ENCODE peak calls at places on chromosomes 16 and 17, in nine cellular contexts. H is astrocyte of the cerebellum, M is GM12878, X is heart left ventricle, I is right atrium auricular region, Q is cardiac fibroblast, B is heart right ventricle, W is fibroblast of lung, D is psoas muscle. A is an unnamed sample.

GRCh38 chr16:49483651-49484451 is 110.2 kb downstream of the C16orf78 start:
- DNase-seq in H (no peak), M (no peak), X (no peak), I (no peak), Q (no peak), B (no peak), W (no peak), D (peak), A (no peak)

GRCh38 chr17:78870621-78871020 is 30.0 kb upstream of the USP36 start:
- DNase-seq in H (no peak), M (no peak), X (no peak), I (no peak), Q (no peak), B (no peak), W (no peak), D (peak), A (no peak)

GRCh38 chr16:30652005-30652296 is 1.2 kb downstream of the PRR14 start:
- DNase-seq in H (no peak), M (no peak), X (no peak), I (no peak), Q (no peak), B (no peak), W (no peak), D (no peak), A (no peak)

GRCh38 chr17:40625311-40625710 is 22.3 kb downstream of the SMARCE1 start:
- DNase-seq in H (no peak), M (no peak), X (no peak), I (no peak), Q (no peak), B (no peak), W (no peak), D (no peak), A (no peak)

GRCh38 chr17:64323774-64324173 is 60.7 kb upstream of the TEX2 start:
- DNase-seq in H (no peak), M (no peak), X (no peak), I (no peak), Q (no peak), B (no peak), W (no peak), D (no peak), A (no peak)

GRCh38 chr17:66351701-66352100 is 49.3 kb downstream of the PRKCA start:
- DNase-seq in H (no peak), M (no peak), X (no peak), I (no peak), Q (no peak), B (no peak), W (no peak), D (no peak), A (no peak)

GRCh38 chr17:28173801-28174200 is 131.3 kb downstream of the NLK start:
- DNase-seq in H (no peak), M (no peak), X (no peak), I (no peak), Q (peak), B (no peak), W (peak), D (no peak), A (no peak)

GRCh38 chr17:50767446-50767845 is at the start of gene ANKRD40CL:
- DNase-seq in H (no peak), M (no peak), X (no peak), I (no peak), Q (no peak), B (no peak), W (no peak), D (no peak), A (no peak)

GRCh38 chr17:74619077-74619673 is 4.4 kb downstream of the CD300E start:
- DNase-seq in H (no peak), M (no peak), X (no peak), I (no peak), Q (no peak), B (no peak), W (no peak), D (peak), A (no peak)

GRCh38 chr17:21214777-21215541 is 998 bp upstream of the TMEM11 start:
- DNase-seq in H (no peak), M (no peak), X (no peak), I (no peak), Q (no peak), B (no peak), W (peak), D (peak), A (no peak)

GRCh38 chr16:5024632-5025031 is 9.1 kb downstream of the NAGPA start:
- DNase-seq in H (no peak), M (no peak), X (no peak), I (no peak), Q (peak), B (no peak), W (peak), D (no peak), A (no peak)
- TF ChIP-seq CTCF in H (no peak), M (no peak), X (no peak), I (no peak), Q (peak), B (no peak), W (no peak), D (peak), A (no peak)

GRCh38 chr16:77430360-77430759 is 4.5 kb downstream of the ADAMTS18 start:
- DNase-seq in H (no peak), M (no peak), X (no peak), I (no peak), Q (no peak), B (no peak), W (no peak), D (no peak), A (no peak)

GRCh38 chr16:77422196-77422784 is 12.5 kb downstream of the ADAMTS18 start:
- DNase-seq in H (no peak), M (no peak), X (no peak), I (no peak), Q (no peak), B (no peak), W (no peak), D (no peak), A (no peak)

GRCh38 chr16:77424841-77425604 is 9.8 kb downstream of the ADAMTS18 start:
- DNase-seq in H (peak), M (no peak), X (no peak), I (no peak), Q (peak), B (no peak), W (peak), D (no peak), A (no peak)
- H3K4me3 ChIP-seq in H (no peak), M (no peak), X (no peak), I (no peak), Q (no peak), B (no peak), W (no peak), D (no peak), A (no peak)

GRCh38 chr16:53882310-53882709 is 178.4 kb downstream of the FTO start:
- DNase-seq in H (no peak), M (no peak), X (no peak), I (no peak), Q (no peak), B (no peak), W (no peak), D (no peak), A (no peak)
- TF ChIP-seq CTCF in H (no peak), M (no peak), X (no peak), I (no peak), Q (peak), B (no peak), W (no peak), D (no peak), A (no peak)

GRCh38 chr17:1005361-1005946 is 8.5 kb downstream of the TIMM22 start:
- DNase-seq in H (peak), M (no peak), X (no peak), I (no peak), Q (peak), B (peak), W (peak), D (peak), A (peak)
- H3K4me3 ChIP-seq in H (no peak), M (no peak), X (no peak), I (no peak), Q (no peak), B (no peak), W (no peak), D (peak), A (peak)

GRCh38 chr17:41655611-41656111 is 31.3 kb upstream of the KRT17 start:
- DNase-seq in H (no peak), M (no peak), X (no peak), I (no peak), Q (no peak), B (no peak), W (no peak), D (peak), A (no peak)
- TF ChIP-seq CTCF in H (no peak), M (no peak), X (no peak), I (no peak), Q (no peak), B (no peak), W (no peak), D (no peak), A (no peak)

DNA sequence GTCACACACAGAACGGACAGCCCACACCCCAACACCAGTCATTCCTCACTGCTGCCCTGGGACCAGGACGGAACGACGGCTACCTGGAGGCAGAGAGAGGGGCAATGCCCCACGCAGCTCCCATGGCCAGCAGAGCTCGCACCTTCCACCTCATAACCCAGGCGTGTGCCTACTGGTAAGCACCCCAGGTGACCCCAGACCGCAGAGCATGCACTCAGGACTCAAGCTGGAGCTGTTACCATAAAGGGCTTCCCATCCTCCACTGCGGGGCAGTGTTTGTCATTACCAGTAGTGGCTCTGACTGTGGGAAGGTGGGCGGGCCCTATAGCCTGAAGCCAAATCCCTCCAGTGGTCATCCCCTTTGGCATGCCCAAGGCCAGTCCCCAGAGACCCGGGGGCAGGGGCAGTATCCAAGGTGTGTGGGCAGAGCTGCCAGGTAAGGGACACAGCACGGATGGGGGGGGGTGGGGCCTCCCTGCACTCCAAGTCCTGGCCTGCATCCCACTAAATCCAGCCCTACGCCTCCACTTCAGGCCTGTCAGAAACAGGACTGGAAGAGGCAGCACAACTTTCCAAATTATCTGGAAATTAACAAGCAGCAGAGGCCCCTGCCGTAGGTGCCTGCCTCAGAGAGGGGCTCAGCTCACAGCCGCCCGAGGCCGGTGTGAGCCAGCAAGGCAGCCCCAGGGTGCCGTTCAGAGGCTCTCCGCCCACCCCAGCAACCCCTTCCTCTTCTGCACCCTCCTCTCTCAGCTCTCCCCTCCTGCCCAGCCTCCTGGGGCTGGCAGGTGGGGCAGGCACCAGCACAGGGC is 4.8 kb upstream of the BCAR1 start:
- DNase-seq in H (no peak), M (no peak), X (peak), I (no peak), Q (no peak), B (peak), W (no peak), D (peak), A (peak)
- H3K4me3 ChIP-seq in H (no peak), M (no peak), X (no peak), I (no peak), Q (no peak), B (peak), W (no peak), D (peak), A (peak)

GRCh38 chr16:84459941-84460405 is 44.5 kb downstream of the MEAK7 start:
- DNase-seq in H (no peak), M (no peak), X (no peak), I (no peak), Q (no peak), B (no peak), W (no peak), D (no peak), A (no peak)
- TF ChIP-seq CTCF in H (no peak), M (no peak), X (no peak), I (no peak), Q (no peak), B (no peak), W (no peak), D (no peak), A (no peak)

DNA sequence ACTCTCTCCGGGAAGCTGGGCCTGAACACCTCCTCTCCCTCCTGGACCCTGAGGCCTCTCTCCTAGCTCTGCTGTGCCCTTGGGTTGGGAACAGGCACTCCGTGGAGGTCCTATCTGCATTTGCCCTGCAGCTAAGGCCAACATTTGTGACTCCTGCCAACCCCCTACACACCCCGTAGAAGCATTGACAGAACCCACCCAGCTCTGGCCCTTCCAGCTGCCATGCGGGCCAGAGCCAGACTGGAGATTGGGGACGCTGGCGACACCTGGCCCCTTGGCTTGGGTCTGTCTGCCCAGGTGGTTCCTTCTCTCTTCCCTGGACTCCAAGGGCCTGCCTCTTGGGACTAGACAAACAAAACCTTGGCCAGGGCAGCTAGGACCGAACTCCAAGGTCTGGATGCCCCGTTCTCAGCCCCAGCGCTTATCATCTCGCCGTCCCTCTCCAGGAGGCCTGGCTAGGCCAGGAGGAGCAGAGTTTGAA is 644 bp upstream of the RHBDF2 start:
- DNase-seq in H (no peak), M (no peak), X (no peak), I (no peak), Q (no peak), B (no peak), W (no peak), D (no peak), A (no peak)
- H3K4me3 ChIP-seq in H (peak), M (no peak), X (no peak), I (peak), Q (peak), B (peak), W (peak), D (peak), A (peak)

GRCh38 chr16:57427307-57427706 is 19.9 kb downstream of the CIAPIN1 start:
- DNase-seq in H (no peak), M (no peak), X (no peak), I (no peak), Q (no peak), B (no peak), W (no peak), D (no peak), A (no peak)
- TF ChIP-seq CTCF in H (no peak), M (no peak), X (no peak), I (no peak), Q (no peak), B (no peak), W (no peak), D (no peak), A (no peak)

DNA sequence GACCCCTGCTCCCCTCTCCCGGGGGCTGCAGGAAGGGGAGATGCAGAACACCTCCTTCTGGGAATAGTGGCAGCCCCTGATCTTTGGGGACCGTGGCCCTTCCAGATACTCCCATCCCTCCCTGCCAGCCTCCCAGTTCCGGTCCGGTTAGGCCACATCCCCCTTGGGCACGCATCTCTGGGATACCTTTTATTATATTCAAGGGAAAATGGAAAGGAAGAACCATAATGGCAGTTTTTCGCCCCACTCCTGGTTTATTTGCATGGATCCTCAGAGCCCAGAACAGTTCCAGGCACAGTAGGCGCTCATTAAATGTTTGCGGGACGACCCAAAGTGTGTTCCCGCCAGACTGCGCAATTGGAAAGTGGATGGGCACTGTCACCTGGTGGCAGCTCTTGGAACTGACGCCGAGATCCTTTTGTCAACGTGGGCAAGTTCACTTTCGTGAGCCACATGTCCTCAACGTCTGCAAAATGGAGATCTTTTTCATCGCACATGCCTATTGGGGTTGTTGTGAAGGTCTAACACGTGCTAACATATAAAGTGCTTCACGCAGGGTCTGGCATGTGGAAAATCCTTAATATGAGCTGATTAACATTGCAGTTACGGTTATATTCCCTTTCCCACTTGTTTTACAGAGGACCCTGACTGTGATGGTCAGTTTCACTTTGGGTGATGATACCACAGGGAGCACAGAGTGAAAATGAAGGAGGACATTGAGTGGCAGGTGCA is 1.6 kb upstream of the GPRC5B start:
- DNase-seq in H (peak), M (peak), X (peak), I (peak), Q (peak), B (peak), W (peak), D (peak), A (peak)
- H3K4me3 ChIP-seq in H (no peak), M (no peak), X (no peak), I (no peak), Q (no peak), B (peak), W (peak), D (peak), A (peak)